ENCODE peak calls at places on chromosomes 1 and 21, in seven cellular contexts. Z is sigmoid colon, D is GM23248, A is neural progenitor cell, N is aorta, M is adrenal gland, W is Peyer's patch. X is an unnamed sample.

GRCh38 chr1:55179177-55179835 is 35.9 kb downstream of the USP24 start:
- DNase-seq in Z (no peak), D (no peak), A (no peak), N (no peak), M (no peak), W (no peak), X (no peak)

GRCh38 chr1:113875714-113876113 is 4.2 kb upstream of the PTPN22 start:
- DNase-seq in Z (no peak), D (no peak), A (no peak), N (no peak), M (no peak), W (no peak), X (no peak)

GRCh38 chr21:31624181-31624580 is 35.3 kb upstream of the SOD1 start:
- DNase-seq in Z (no peak), D (no peak), A (no peak), N (no peak), M (no peak), W (no peak), X (no peak)

GRCh38 chr1:84598418-84598817 is 24.2 kb upstream of the CTBS start:
- DNase-seq in Z (no peak), D (peak), A (no peak), N (no peak), M (no peak), W (no peak), X (no peak)

GRCh38 chr1:76302711-76303347 is 228.3 kb downstream of the ST6GALNAC3 start:
- DNase-seq in Z (no peak), D (no peak), A (peak), N (no peak), M (no peak), W (no peak), X (no peak)

GRCh38 chr1:109388884-109389637 is 8.7 kb downstream of the SORT1 start:
- DNase-seq in Z (no peak), D (no peak), A (no peak), N (no peak), M (no peak), W (no peak), X (no peak)

GRCh38 chr1:175872588-175872987 is 129.2 kb upstream of the TNR start:
- DNase-seq in Z (no peak), D (no peak), A (no peak), N (no peak), M (no peak), W (no peak), X (no peak)

GRCh38 chr1:81446006-81446669 is 354.6 kb upstream of the ADGRL2 start:
- DNase-seq in Z (no peak), D (no peak), A (no peak), N (no peak), M (no peak), W (no peak), X (no peak)

GRCh38 chr1:3483801-3484444 is 29.5 kb downstream of the ARHGEF16 start:
- DNase-seq in Z (no peak), D (peak), A (peak), N (no peak), M (peak), W (peak), X (peak)

GRCh38 chr1:41618066-41618825 is 133.8 kb upstream of the EDN2 start:
- DNase-seq in Z (peak), D (peak), A (no peak), N (peak), M (peak), W (no peak), X (no peak)

GRCh38 chr1:112253366-112253765 is 142.6 kb upstream of the CTTNBP2NL start:
- DNase-seq in Z (no peak), D (no peak), A (no peak), N (no peak), M (no peak), W (no peak), X (no peak)

GRCh38 chr1:179169616-179170467 is 59.6 kb downstream of the ABL2 start:
- DNase-seq in Z (no peak), D (peak), A (no peak), N (no peak), M (no peak), W (no peak), X (no peak)

GRCh38 chr1:22824975-22825374 is 114.3 kb downstream of the EPHB2 start:
- DNase-seq in Z (no peak), D (no peak), A (no peak), N (no peak), M (no peak), W (no peak), X (no peak)

GRCh38 chr21:42313501-42313969 is 1.7 kb downstream of the TFF3 start:
- DNase-seq in Z (no peak), D (no peak), A (peak), N (no peak), M (peak), W (no peak), X (no peak)

GRCh38 chr21:44694776-44695175 is 2.2 kb upstream of the KRTAP10-12 start:
- DNase-seq in Z (no peak), D (no peak), A (no peak), N (no peak), M (no peak), W (no peak), X (no peak)

GRCh38 chr1:234186037-234186688 is 187.1 kb upstream of the COA6 start:
- DNase-seq in Z (no peak), D (peak), A (no peak), N (no peak), M (no peak), W (no peak), X (no peak)

GRCh38 chr1:1203561-1204424 is 2.6 kb downstream of the TNFRSF18 start:
- DNase-seq in Z (no peak), D (no peak), A (no peak), N (peak), M (no peak), W (no peak), X (peak)

GRCh38 chr1:227788279-227789041 is 27.0 kb upstream of the PRSS38 start:
- DNase-seq in Z (peak), D (peak), A (peak), N (peak), M (peak), W (peak), X (no peak)

GRCh38 chr1:207362962-207363858 is 41.7 kb downstream of the CD55 start:
- DNase-seq in Z (no peak), D (peak), A (no peak), N (no peak), M (no peak), W (no peak), X (no peak)

GRCh38 chr1:154749078-154749760 is 120.9 kb downstream of the KCNN3 start:
- DNase-seq in Z (no peak), D (peak), A (no peak), N (no peak), M (no peak), W (no peak), X (no peak)

GRCh38 chr1:31412732-31413404 is at the start of gene SERINC2:
- DNase-seq in Z (no peak), D (peak), A (peak), N (no peak), M (peak), W (no peak), X (no peak)

GRCh38 chr21:17387030-17387617 is 125.7 kb upstream of the CXADR start:
- DNase-seq in Z (no peak), D (peak), A (peak), N (no peak), M (peak), W (no peak), X (no peak)

GRCh38 chr1:192788184-192788583 is 20.7 kb upstream of the RGS2 start:
- DNase-seq in Z (peak), D (peak), A (peak), N (peak), M (peak), W (no peak), X (no peak)

GRCh38 chr21:37631319-37632117 is 264.9 kb downstream of the DYRK1A start:
- DNase-seq in Z (no peak), D (no peak), A (peak), N (no peak), M (no peak), W (no peak), X (no peak)

GRCh38 chr1:60874703-60875102 is 207.7 kb upstream of the NFIA start:
- DNase-seq in Z (no peak), D (peak), A (no peak), N (peak), M (peak), W (no peak), X (no peak)

GRCh38 chr1:36199934-36200741 is 24.1 kb upstream of the THRAP3 start:
- DNase-seq in Z (no peak), D (peak), A (no peak), N (no peak), M (peak), W (no peak), X (no peak)

GRCh38 chr1:10444795-10445397 is 4.9 kb upstream of the CORT start:
- DNase-seq in Z (no peak), D (peak), A (no peak), N (no peak), M (no peak), W (no peak), X (no peak)

GRCh38 chr1:36705629-36706028 is 222.9 kb upstream of the CSF3R start:
- DNase-seq in Z (no peak), D (no peak), A (no peak), N (no peak), M (no peak), W (no peak), X (no peak)

GRCh38 chr1:110112143-110112542 is at the start of gene UBL4B:
- DNase-seq in Z (no peak), D (no peak), A (no peak), N (no peak), M (no peak), W (no peak), X (no peak)

GRCh38 chr1:156503672-156504055 is 3.1 kb upstream of the MEF2D start:
- DNase-seq in Z (no peak), D (peak), A (no peak), N (no peak), M (no peak), W (no peak), X (no peak)

GRCh38 chr1:44851308-44851707 is 8.3 kb upstream of the PTCH2 start:
- DNase-seq in Z (no peak), D (no peak), A (no peak), N (no peak), M (no peak), W (no peak), X (no peak)

GRCh38 chr1:167345386-167345733 is 124.7 kb downstream of the POU2F1 start:
- DNase-seq in Z (no peak), D (peak), A (no peak), N (no peak), M (no peak), W (no peak), X (no peak)

GRCh38 chr21:22791986-22792560 is 1793.9 kb downstream of the NCAM2 start:
- DNase-seq in Z (no peak), D (peak), A (peak), N (no peak), M (peak), W (no peak), X (no peak)

GRCh38 chr1:94079056-94079990 is 41.6 kb downstream of the ABCA4 start:
- DNase-seq in Z (no peak), D (no peak), A (peak), N (no peak), M (no peak), W (no peak), X (no peak)

GRCh38 chr1:42334240-42335049 is 590 bp downstream of the FOXJ3 start:
- DNase-seq in Z (peak), D (peak), A (peak), N (peak), M (peak), W (peak), X (peak)

GRCh38 chr1:15326691-15327530 is 79.9 kb downstream of the FHAD1 start:
- DNase-seq in Z (no peak), D (peak), A (peak), N (no peak), M (no peak), W (no peak), X (no peak)
- H3K4me3 ChIP-seq in Z (no peak), D (peak), A (no peak), N (no peak), M (no peak), W (no peak), X (no peak)

DNA sequence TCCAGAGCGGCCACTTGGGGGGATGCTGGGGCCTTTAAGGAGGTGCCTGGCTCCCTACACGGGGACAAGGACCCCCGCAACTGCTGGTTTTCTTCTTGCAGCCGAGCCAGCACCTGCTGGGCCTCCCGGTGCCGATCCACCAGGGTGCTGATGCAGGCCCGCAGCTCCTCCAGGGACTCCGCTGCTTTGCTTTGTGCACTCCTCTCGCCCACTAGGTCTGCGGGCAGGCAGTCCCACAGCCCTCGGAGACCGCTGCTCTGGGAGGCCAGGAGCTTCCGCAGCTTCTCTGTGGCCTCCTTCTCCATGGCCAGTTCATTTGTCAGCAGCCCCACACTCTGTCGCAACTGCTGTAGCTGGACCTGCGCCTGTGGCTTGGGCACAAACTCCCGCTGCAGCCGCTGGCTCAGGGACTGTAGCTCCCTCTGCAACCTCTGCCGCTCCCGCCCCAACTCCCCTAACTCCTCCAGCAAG is 13.2 kb downstream of the ANKRD35 start:
- DNase-seq in Z (peak), D (peak), A (peak), N (peak), M (peak), W (peak), X (no peak)
- H3K4me3 ChIP-seq in Z (peak), D (peak), A (peak), N (peak), M (no peak), W (peak), X (peak)

GRCh38 chr21:28771790-28772501 is 220.7 kb downstream of the LTN1 start:
- DNase-seq in Z (no peak), D (peak), A (no peak), N (no peak), M (no peak), W (no peak), X (no peak)

GRCh38 chr21:28776251-28776650 is 216.4 kb downstream of the LTN1 start:
- DNase-seq in Z (no peak), D (peak), A (no peak), N (no peak), M (no peak), W (no peak), X (no peak)

GRCh38 chr21:28773036-28773435 is 219.6 kb downstream of the LTN1 start:
- DNase-seq in Z (no peak), D (peak), A (no peak), N (no peak), M (no peak), W (no peak), X (no peak)

GRCh38 chr21:28770867-28771661 is 221.6 kb downstream of the LTN1 start:
- DNase-seq in Z (peak), D (peak), A (no peak), N (no peak), M (no peak), W (no peak), X (no peak)

DNA sequence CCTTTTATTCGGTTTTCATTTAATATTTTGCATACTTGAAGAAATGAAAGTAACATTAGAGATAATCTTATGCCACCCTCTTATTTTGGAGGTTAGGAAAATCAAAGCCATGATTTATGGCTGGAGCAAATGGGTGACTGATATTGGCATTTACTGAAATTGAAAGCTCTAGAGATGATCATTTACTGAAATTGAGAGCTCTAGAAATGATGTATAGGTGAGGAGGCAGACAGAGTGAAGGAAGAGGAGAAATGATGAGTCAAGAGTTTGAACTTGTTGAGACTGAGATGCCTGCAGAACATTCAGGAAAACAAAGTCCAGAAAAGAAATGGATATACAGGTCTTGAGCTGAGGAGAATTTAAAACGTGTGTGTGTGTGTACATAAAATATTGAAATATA is 217.6 kb downstream of the LTN1 start:
- DNase-seq in Z (no peak), D (no peak), A (no peak), N (no peak), M (no peak), W (no peak), X (no peak)
- H3K4me3 ChIP-seq in Z (no peak), D (no peak), A (no peak), N (no peak), M (no peak), W (no peak), X (no peak)

GRCh38 chr1:14100916-14101315 is 400.9 kb downstream of the PRDM2 start:
- DNase-seq in Z (no peak), D (no peak), A (no peak), N (no peak), M (no peak), W (no peak), X (no peak)
- H3K4me3 ChIP-seq in Z (no peak), D (no peak), A (no peak), N (no peak), M (no peak), W (no peak), X (no peak)

GRCh38 chr1:67830928-67831596 is 2.2 kb downstream of the GNG12 start:
- DNase-seq in Z (no peak), D (peak), A (no peak), N (no peak), M (no peak), W (no peak), X (no peak)
- H3K4me3 ChIP-seq in Z (peak), D (peak), A (peak), N (peak), M (peak), W (peak), X (no peak)

X was measured in effector memory CD4-positive, alpha-beta T cell.